ENCODE peak calls at places on chromosome 4, in five cellular contexts. Z, N, Q, G and R are unnamed samples.

GRCh38 chr4:87097075-87097474 is 123.3 kb downstream of the KLHL8 start:
- DNase-seq in Z (peak), N (no peak), Q (no peak), G (no peak), R (no peak)

GRCh38 chr4:4860803-4861591 is 1.5 kb downstream of the MSX1 start:
- DNase-seq in Z (peak), N (no peak), Q (no peak), G (no peak), R (no peak)

GRCh38 chr4:8834681-8835220 is 36.9 kb downstream of the HMX1 start:
- DNase-seq in Z (no peak), N (no peak), Q (no peak), G (no peak), R (no peak)

GRCh38 chr4:159503243-159503642 is 400.4 kb downstream of the RAPGEF2 start:
- DNase-seq in Z (no peak), N (no peak), Q (no peak), G (no peak), R (no peak)

GRCh38 chr4:23477905-23478304 is 411.9 kb downstream of the PPARGC1A start:
- DNase-seq in Z (no peak), N (no peak), Q (no peak), G (no peak), R (no peak)

GRCh38 chr4:154928640-154929257 is 147.7 kb downstream of the RBM46 start:
- DNase-seq in Z (peak), N (no peak), Q (peak), G (peak), R (no peak)

GRCh38 chr4:14749910-14750309 is 252.4 kb upstream of the CPEB2 start:
- DNase-seq in Z (no peak), N (no peak), Q (peak), G (peak), R (no peak)

GRCh38 chr4:6561173-6561516 is 13.8 kb upstream of the MAN2B2 start:
- DNase-seq in Z (no peak), N (no peak), Q (peak), G (no peak), R (no peak)

GRCh38 chr4:102575369-102576129 is 74.4 kb downstream of the NFKB1 start:
- DNase-seq in Z (no peak), N (no peak), Q (peak), G (no peak), R (no peak)

GRCh38 chr4:91198951-91199350 is 1071.8 kb downstream of the CCSER1 start:
- DNase-seq in Z (no peak), N (no peak), Q (peak), G (peak), R (no peak)